ENCODE peak calls at places on chromosomes 11 and 22, in seven cellular contexts. W, Z, M, I, E, L and N are unnamed samples.
A peak's percentile ranks its signal among the peaks of the same experiment; 100 is the strongest.

GRCh38 chr22:22037740-22038139 is 55.2 kb upstream of the TOP3B start:
- DNase-seq in E (no peak), I (no peak), L (no peak), W (no peak), Z (no peak), M (no peak), N (peak; percentile 36)

GRCh38 chr11:115439385-115439784 is 64.8 kb downstream of the CADM1 start:
- DNase-seq in L (no peak), Z (no peak), E (no peak), I (no peak), M (peak; percentile 36), W (no peak), N (no peak)

GRCh38 chr11:43947003-43947500 is 4.6 kb downstream of the C11orf96 start:
- DNase-seq in W (no peak), E (no peak), I (no peak), L (no peak), Z (no peak), M (no peak), N (no peak)

GRCh38 chr22:29956680-29957079 is 73.7 kb downstream of the MTMR3 start:
- DNase-seq in W (no peak), E (no peak), I (no peak), Z (no peak), L (no peak), M (no peak), N (no peak)

GRCh38 chr22:39463931-39464390 is 7.1 kb downstream of the MGAT3 start:
- DNase-seq in Z (no peak), M (no peak), I (no peak), E (no peak), L (no peak), W (no peak), N (no peak)

GRCh38 chr11:122634507-122634906 is 21.0 kb upstream of the UBASH3B start:
- DNase-seq in M (no peak), I (no peak), W (no peak), Z (no peak), L (no peak), E (no peak), N (no peak)

GRCh38 chr22:37484115-37485005 is 1.8 kb downstream of the MFNG start:
- DNase-seq in L (peak; percentile 67), W (no peak), E (peak; percentile 67), Z (no peak), M (no peak), I (peak; percentile 37), N (peak; percentile 79)

GRCh38 chr22:28440517-28441366 is 238.9 kb downstream of the TTC28 start:
- DNase-seq in Z (peak; percentile 70), W (no peak), E (no peak), I (no peak), L (no peak), M (peak; percentile 78), N (no peak)

GRCh38 chr22:48098936-48099245 is 1336.4 kb downstream of the TBC1D22A start:
- DNase-seq in E (no peak), W (no peak), L (no peak), Z (no peak), I (no peak), M (no peak), N (no peak)

GRCh38 chr22:37386441-37386840 is 40.8 kb downstream of the ELFN2 start:
- DNase-seq in I (no peak), W (no peak), E (no peak), Z (no peak), M (no peak), L (no peak), N (no peak)

GRCh38 chr11:30926130-30926529 is 340.0 kb upstream of the MPPED2 start:
- DNase-seq in Z (no peak), W (no peak), I (no peak), L (no peak), M (no peak), E (no peak), N (no peak)